ENCODE peak calls at places on chromosomes 5 and 9, in six cellular contexts. C, N, K, V, Y and D are unnamed samples.

GRCh38 chr5:10288600-10289213 is 19.0 kb downstream of the CMBL start:
- DNase-seq in C (peak; percentile 12), N (no peak), K (no peak), V (no peak), Y (peak; percentile 45), D (peak; percentile 91)

GRCh38 chr9:109040571-109040970 is 27.3 kb upstream of the CTNNAL1 start:
- DNase-seq in C (no peak), N (no peak), K (no peak), V (no peak), Y (no peak), D (no peak)

GRCh38 chr5:128988476-128988875 is 23.2 kb downstream of the SLC27A6 start:
- DNase-seq in C (no peak), N (no peak), K (no peak), V (no peak), Y (no peak), D (no peak)

GRCh38 chr9:114908104-114908621 is 22.2 kb downstream of the TNFSF8 start:
- DNase-seq in C (no peak), N (no peak), K (no peak), V (no peak), Y (no peak), D (no peak)

GRCh38 chr9:115941561-115942315 is 211.9 kb upstream of the PAPPA start:
- DNase-seq in C (no peak), N (peak; percentile 56), K (no peak), V (peak; percentile 55), Y (no peak), D (peak; percentile 18)

GRCh38 chr5:55160493-55161209 is 680 bp downstream of the GPX8 start:
- DNase-seq in C (peak; percentile 47), N (peak; percentile 94), K (peak; percentile 92), V (peak; percentile 96), Y (no peak), D (peak; percentile 59)

GRCh38 chr5:75243510-75243909 is 6.8 kb upstream of the ANKRD31 start:
- DNase-seq in C (no peak), N (no peak), K (no peak), V (no peak), Y (no peak), D (no peak)

GRCh38 chr5:97162045-97162444 is 19.6 kb upstream of the LIX1 start:
- DNase-seq in C (peak; percentile 82), N (peak; percentile 70), K (peak; percentile 81), V (peak; percentile 91), Y (peak; percentile 15), D (peak; percentile 27)

GRCh38 chr5:178357127-178357526 is 124.5 kb upstream of the PHYKPL start:
- DNase-seq in C (peak; percentile 34), N (no peak), K (no peak), V (no peak), Y (no peak), D (no peak)

GRCh38 chr5:113153512-113154097 is 177.0 kb downstream of the DCP2 start:
- DNase-seq in C (no peak), N (no peak), K (no peak), V (no peak), Y (no peak), D (no peak)

GRCh38 chr9:68625559-68625958 is 79.5 kb upstream of the PIP5K1B start:
- DNase-seq in C (no peak), N (no peak), K (no peak), V (no peak), Y (no peak), D (no peak)

GRCh38 chr9:133683494-133684460 is 47.6 kb downstream of the DBH start:
- DNase-seq in C (peak; percentile 42), N (peak; percentile 40), K (no peak), V (peak; percentile 29), Y (no peak), D (no peak)

GRCh38 chr9:105880517-105880916 is 186.2 kb downstream of the TMEM38B start:
- DNase-seq in C (no peak), N (no peak), K (no peak), V (no peak), Y (no peak), D (no peak)

GRCh38 chr9:114155967-114156294 is 594 bp downstream of the COL27A1 start:
- DNase-seq in C (no peak), N (no peak), K (no peak), V (no peak), Y (no peak), D (no peak)

GRCh38 chr9:14383296-14383695 is 69.4 kb upstream of the NFIB start:
- DNase-seq in C (peak; percentile 32), N (peak; percentile 56), K (peak; percentile 86), V (peak; percentile 63), Y (no peak), D (no peak)

GRCh38 chr5:133368009-133368408 is 244.3 kb downstream of the FSTL4 start:
- DNase-seq in C (no peak), N (no peak), K (no peak), V (no peak), Y (no peak), D (no peak)

GRCh38 chr9:9920425-9920824 is 692.4 kb downstream of the PTPRD start:
- DNase-seq in C (no peak), N (no peak), K (no peak), V (no peak), Y (no peak), D (no peak)

DNA sequence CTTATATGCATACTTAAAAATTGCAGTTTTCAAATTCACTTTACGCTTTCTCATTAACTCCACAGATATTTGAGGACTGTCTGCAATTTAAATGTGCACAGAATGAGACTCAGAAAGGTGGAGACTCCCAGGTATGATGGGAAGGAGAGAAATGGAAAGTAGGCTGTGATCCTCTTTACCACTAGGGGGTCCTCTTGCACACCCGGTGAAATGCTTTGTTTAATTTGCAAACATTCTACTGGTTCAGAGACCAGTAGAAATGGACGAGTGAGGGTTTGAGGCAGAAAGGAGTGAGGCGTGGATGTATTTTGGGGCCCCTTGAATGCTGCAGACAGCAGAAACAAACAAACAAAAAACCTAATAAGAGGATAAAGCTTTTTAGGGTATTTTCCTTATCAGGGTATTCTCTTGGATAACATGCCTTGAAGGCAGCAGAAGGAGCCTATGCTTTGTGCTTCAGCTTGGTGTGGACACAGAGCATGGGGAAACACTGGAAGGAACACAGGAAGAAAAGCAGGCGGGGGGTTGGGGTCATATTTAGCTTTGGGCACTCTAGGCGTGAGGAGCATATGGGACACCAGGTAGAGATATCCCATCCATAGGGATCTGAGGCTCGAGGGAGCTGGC is 410.1 kb downstream of the DMRT2 start:
- DNase-seq in C (peak; percentile 16), N (no peak), K (no peak), V (no peak), Y (peak; percentile 43), D (no peak)
- TF ChIP-seq CTCF in C (peak; percentile 59), N (no peak), K (peak; percentile 17), V (peak; percentile 8), Y (peak; percentile 63), D (peak; percentile 59)

DNA sequence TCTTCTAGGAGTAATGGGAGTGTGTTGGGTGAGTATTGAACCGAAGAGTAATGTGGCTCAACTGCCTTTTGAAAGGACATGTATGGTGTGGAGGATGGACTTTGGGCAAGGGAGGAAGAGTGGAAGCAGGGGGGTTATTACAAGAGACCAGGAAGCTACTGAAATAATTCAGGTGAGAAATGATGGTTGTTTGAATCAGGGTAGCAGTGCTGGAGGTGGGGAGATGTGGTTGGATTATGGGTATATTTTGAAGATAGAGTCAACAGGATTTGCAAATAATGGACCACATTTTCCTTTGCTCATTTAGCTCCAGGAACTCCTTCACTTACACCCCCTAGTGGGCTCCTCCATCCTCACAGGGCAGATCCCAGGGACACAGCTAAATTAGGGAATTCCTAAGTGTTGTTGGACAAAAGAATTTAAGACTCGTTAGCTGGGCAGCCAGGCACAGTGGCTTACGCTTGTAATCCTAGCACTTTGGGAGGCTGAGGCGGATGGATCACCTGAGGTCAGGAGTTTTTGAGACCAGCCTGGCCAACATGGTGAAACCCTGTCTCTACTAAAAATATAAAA is 1.2 kb upstream of the SLC4A9 start:
- DNase-seq in C (peak; percentile 51), N (peak; percentile 48), K (no peak), V (peak; percentile 59), Y (no peak), D (no peak)
- TF ChIP-seq CTCF in C (peak; percentile 59), N (peak; percentile 79), K (peak; percentile 64), V (peak; percentile 70), Y (peak; percentile 2), D (peak; percentile 64)

GRCh38 chr9:2320126-2320525 is 301.5 kb upstream of the VLDLR start:
- DNase-seq in C (no peak), N (peak; percentile 43), K (no peak), V (no peak), Y (no peak), D (no peak)

GRCh38 chr9:2324742-2325141 is 296.8 kb upstream of the VLDLR start:
- DNase-seq in C (no peak), N (no peak), K (no peak), V (no peak), Y (no peak), D (no peak)

GRCh38 chr9:2320632-2321031 is 301.0 kb upstream of the VLDLR start:
- DNase-seq in C (no peak), N (no peak), K (no peak), V (no peak), Y (no peak), D (no peak)

GRCh38 chr9:2319421-2319820 is 302.2 kb upstream of the VLDLR start:
- DNase-seq in C (no peak), N (no peak), K (no peak), V (no peak), Y (no peak), D (no peak)

DNA sequence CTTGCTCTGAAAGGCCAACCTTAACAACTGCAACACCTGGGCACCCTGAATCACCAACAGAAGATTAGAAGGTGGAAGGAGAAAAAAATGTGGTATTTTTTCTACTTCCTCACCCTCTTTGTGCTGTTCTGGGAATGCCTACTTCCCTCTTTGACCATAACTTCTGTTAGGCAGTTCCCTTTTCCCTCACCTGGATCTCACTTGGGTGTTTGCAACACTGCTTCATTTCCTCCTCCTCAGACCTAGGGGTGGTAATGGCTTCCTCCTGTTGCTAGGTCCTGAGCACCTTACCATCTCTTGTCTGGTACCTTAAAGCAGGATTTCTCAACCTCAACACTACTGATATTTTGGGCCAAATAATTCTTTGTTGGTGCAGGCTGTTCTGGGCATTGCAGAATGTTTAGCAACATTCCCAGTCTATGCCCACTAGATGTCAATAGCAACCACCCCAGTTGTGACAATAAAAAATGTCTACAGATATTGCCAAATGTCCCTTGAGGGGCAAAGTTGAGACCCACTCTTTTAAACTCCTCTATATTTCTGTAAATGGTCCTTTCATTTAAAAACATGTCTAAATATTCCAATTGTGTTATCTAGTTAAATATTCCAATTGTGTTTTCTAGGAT is 300.0 kb upstream of the VLDLR start:
- DNase-seq in C (no peak), N (no peak), K (no peak), V (peak; percentile 11), Y (no peak), D (no peak)
- TF ChIP-seq CTCF in C (peak; percentile 7), N (no peak), K (no peak), V (peak; percentile 3), Y (no peak), D (peak; percentile 47)

GRCh38 chr5:181211208-181211607 is 6.2 kb upstream of the TRIM7 start:
- DNase-seq in C (no peak), N (no peak), K (no peak), V (no peak), Y (no peak), D (no peak)
- TF ChIP-seq CTCF in C (no peak), N (no peak), K (no peak), V (no peak), Y (no peak), D (no peak)